ENCODE peak calls at places on chromosomes 12 and 14, in seven cellular contexts. One of them, this sample, is unnamed.
A peak's percentile ranks its signal among the peaks of the same experiment; 100 is the strongest.

GRCh38 chr14:64234877-64235651 is 59.1 kb downstream of the ESR2 start:
- DNase-seq in heart left ventricle: no peak
- DNase-seq in IMR-90: peak; percentile 14
- DNase-seq in ovary: peak; percentile 66
- DNase-seq in NT2/D1: no peak
- DNase-seq in tibial nerve: no peak
- DNase-seq in mesendoderm: no peak
- DNase-seq in this sample: no peak

GRCh38 chr14:57189070-57189469 is 79.6 kb downstream of the EXOC5 start:
- DNase-seq in IMR-90: peak; percentile 11
- DNase-seq in NT2/D1: no peak
- DNase-seq in tibial nerve: no peak
- DNase-seq in ovary: no peak
- DNase-seq in mesendoderm: peak; percentile 14
- DNase-seq in heart left ventricle: no peak
- DNase-seq in this sample: peak; percentile 82

GRCh38 chr12:68224613-68225285 is 861 bp downstream of the IL26 start:
- DNase-seq in NT2/D1: no peak
- DNase-seq in heart left ventricle: no peak
- DNase-seq in IMR-90: peak; percentile 75
- DNase-seq in ovary: no peak
- DNase-seq in tibial nerve: no peak
- DNase-seq in mesendoderm: no peak
- DNase-seq in this sample: no peak

GRCh38 chr12:87981495-87981894 is 47.7 kb downstream of the C12orf50 start:
- DNase-seq in IMR-90: peak; percentile 21
- DNase-seq in heart left ventricle: no peak
- DNase-seq in mesendoderm: no peak
- DNase-seq in ovary: no peak
- DNase-seq in NT2/D1: no peak
- DNase-seq in tibial nerve: no peak
- DNase-seq in this sample: no peak

GRCh38 chr14:104665663-104666522 is 23.5 kb upstream of the INF2 start:
- DNase-seq in tibial nerve: peak; percentile 36
- DNase-seq in NT2/D1: no peak
- DNase-seq in heart left ventricle: no peak
- DNase-seq in IMR-90: no peak
- DNase-seq in mesendoderm: peak; percentile 85
- DNase-seq in ovary: no peak
- DNase-seq in this sample: peak; percentile 66

GRCh38 chr14:81710232-81710845 is 176.7 kb upstream of the SEL1L start:
- DNase-seq in heart left ventricle: no peak
- DNase-seq in NT2/D1: peak; percentile 16
- DNase-seq in mesendoderm: peak; percentile 65
- DNase-seq in tibial nerve: peak; percentile 33
- DNase-seq in ovary: no peak
- DNase-seq in IMR-90: peak; percentile 1
- DNase-seq in this sample: peak; percentile 58

GRCh38 chr14:99564256-99564902 is 39.6 kb downstream of the CCDC85C start:
- DNase-seq in tibial nerve: peak; percentile 74
- DNase-seq in ovary: peak; percentile 64
- DNase-seq in heart left ventricle: no peak
- DNase-seq in IMR-90: peak; percentile 81
- DNase-seq in mesendoderm: no peak
- DNase-seq in NT2/D1: no peak
- DNase-seq in this sample: no peak

GRCh38 chr14:101865288-101865687 is 99.1 kb upstream of the DYNC1H1 start:
- DNase-seq in mesendoderm: no peak
- DNase-seq in ovary: no peak
- DNase-seq in tibial nerve: no peak
- DNase-seq in IMR-90: no peak
- DNase-seq in heart left ventricle: no peak
- DNase-seq in NT2/D1: no peak
- DNase-seq in this sample: no peak

GRCh38 chr12:113452458-113452857 is 19.2 kb downstream of the LHX5 start:
- DNase-seq in NT2/D1: no peak
- DNase-seq in mesendoderm: no peak
- DNase-seq in heart left ventricle: no peak
- DNase-seq in ovary: no peak
- DNase-seq in tibial nerve: no peak
- DNase-seq in IMR-90: no peak
- DNase-seq in this sample: no peak

GRCh38 chr14:100708349-100709217 is 18.1 kb upstream of the DLK1 start:
- DNase-seq in heart left ventricle: peak; percentile 82
- DNase-seq in NT2/D1: no peak
- DNase-seq in tibial nerve: peak; percentile 7
- DNase-seq in mesendoderm: peak; percentile 87
- DNase-seq in IMR-90: peak; percentile 22
- DNase-seq in ovary: peak; percentile 93
- DNase-seq in this sample: no peak

GRCh38 chr12:55741978-55742377 is 944 bp upstream of the GDF11 start:
- DNase-seq in heart left ventricle: no peak
- DNase-seq in NT2/D1: no peak
- DNase-seq in ovary: no peak
- DNase-seq in IMR-90: no peak
- DNase-seq in tibial nerve: no peak
- DNase-seq in mesendoderm: no peak
- DNase-seq in this sample: no peak

GRCh38 chr12:101779626-101780025 is 40.4 kb upstream of the SYCP3 start:
- DNase-seq in ovary: no peak
- DNase-seq in mesendoderm: no peak
- DNase-seq in heart left ventricle: no peak
- DNase-seq in IMR-90: no peak
- DNase-seq in tibial nerve: no peak
- DNase-seq in NT2/D1: no peak
- DNase-seq in this sample: no peak

GRCh38 chr14:92728781-92729364 is 19.6 kb downstream of the LGMN start:
- DNase-seq in IMR-90: peak; percentile 31
- DNase-seq in ovary: no peak
- DNase-seq in tibial nerve: no peak
- DNase-seq in heart left ventricle: no peak
- DNase-seq in mesendoderm: peak; percentile 14
- DNase-seq in NT2/D1: no peak
- DNase-seq in this sample: no peak

GRCh38 chr12:16586350-16587109 is 19.4 kb downstream of the LMO3 start:
- DNase-seq in ovary: no peak
- DNase-seq in NT2/D1: no peak
- DNase-seq in tibial nerve: no peak
- DNase-seq in IMR-90: peak; percentile 64
- DNase-seq in mesendoderm: no peak
- DNase-seq in heart left ventricle: no peak
- DNase-seq in this sample: no peak

GRCh38 chr12:116370004-116370404 is 92.5 kb upstream of the MED13L start:
- DNase-seq in heart left ventricle: no peak
- DNase-seq in IMR-90: peak; percentile 83
- DNase-seq in mesendoderm: peak; percentile 84
- DNase-seq in NT2/D1: no peak
- DNase-seq in ovary: no peak
- DNase-seq in tibial nerve: no peak
- DNase-seq in this sample: no peak

GRCh38 chr12:82099216-82099615 is 259.0 kb downstream of the CCDC59 start:
- DNase-seq in NT2/D1: no peak
- DNase-seq in tibial nerve: no peak
- DNase-seq in mesendoderm: no peak
- DNase-seq in IMR-90: no peak
- DNase-seq in ovary: no peak
- DNase-seq in heart left ventricle: no peak
- DNase-seq in this sample: no peak

GRCh38 chr12:40225984-40226602 is 1.3 kb downstream of the LRRK2 start:
- DNase-seq in ovary: no peak
- DNase-seq in mesendoderm: no peak
- DNase-seq in tibial nerve: no peak
- DNase-seq in IMR-90: no peak
- DNase-seq in NT2/D1: no peak
- DNase-seq in heart left ventricle: no peak
- DNase-seq in this sample: no peak

GRCh38 chr14:69303086-69303485 is 43.1 kb downstream of the GALNT16 start:
- DNase-seq in heart left ventricle: no peak
- DNase-seq in ovary: no peak
- DNase-seq in tibial nerve: no peak
- DNase-seq in IMR-90: no peak
- DNase-seq in NT2/D1: no peak
- DNase-seq in mesendoderm: no peak
- DNase-seq in this sample: no peak

GRCh38 chr14:96741151-96741977 is 55.8 kb upstream of the VRK1 start:
- DNase-seq in IMR-90: peak; percentile 15
- DNase-seq in heart left ventricle: peak; percentile 84
- DNase-seq in ovary: peak; percentile 60
- DNase-seq in NT2/D1: no peak
- DNase-seq in mesendoderm: peak; percentile 46
- DNase-seq in tibial nerve: peak; percentile 37
- DNase-seq in this sample: peak; percentile 45

GRCh38 chr12:843609-844008 is 91.2 kb downstream of the WNK1 start:
- DNase-seq in NT2/D1: no peak
- DNase-seq in ovary: no peak
- DNase-seq in IMR-90: peak; percentile 55
- DNase-seq in mesendoderm: no peak
- DNase-seq in tibial nerve: no peak
- DNase-seq in heart left ventricle: no peak
- DNase-seq in this sample: peak; percentile 84

GRCh38 chr12:118958520-118958919 is 22.8 kb upstream of the SRRM4 start:
- DNase-seq in mesendoderm: no peak
- DNase-seq in IMR-90: no peak
- DNase-seq in ovary: no peak
- DNase-seq in heart left ventricle: no peak
- DNase-seq in tibial nerve: no peak
- DNase-seq in NT2/D1: no peak
- DNase-seq in this sample: no peak

GRCh38 chr14:67962215-67962644 is 142.7 kb downstream of the RAD51B start:
- DNase-seq in mesendoderm: no peak
- DNase-seq in ovary: no peak
- DNase-seq in IMR-90: no peak
- DNase-seq in NT2/D1: no peak
- DNase-seq in heart left ventricle: no peak
- DNase-seq in tibial nerve: no peak
- DNase-seq in this sample: no peak

GRCh38 chr12:47886471-47887240 is 18.1 kb downstream of the VDR start:
- DNase-seq in tibial nerve: no peak
- DNase-seq in ovary: no peak
- DNase-seq in NT2/D1: no peak
- DNase-seq in mesendoderm: no peak
- DNase-seq in IMR-90: peak; percentile 55
- DNase-seq in heart left ventricle: no peak
- DNase-seq in this sample: no peak
- H3K4me1 ChIP-seq in tibial nerve: peaks cover 21% of the 10 kb centered on the region
- H3K4me1 ChIP-seq in ovary: no peaks in the 10 kb centered on the region
- H3K4me1 ChIP-seq in NT2/D1: peaks cover 4% of the 10 kb centered on the region
- H3K4me1 ChIP-seq in mesendoderm: no peaks in the 10 kb centered on the region
- H3K4me1 ChIP-seq in IMR-90: peaks cover 16% of the 10 kb centered on the region
- H3K4me1 ChIP-seq in heart left ventricle: peaks cover 7% of the 10 kb centered on the region
- H3K4me1 ChIP-seq in this sample: no peaks in the 10 kb centered on the region

DNA sequence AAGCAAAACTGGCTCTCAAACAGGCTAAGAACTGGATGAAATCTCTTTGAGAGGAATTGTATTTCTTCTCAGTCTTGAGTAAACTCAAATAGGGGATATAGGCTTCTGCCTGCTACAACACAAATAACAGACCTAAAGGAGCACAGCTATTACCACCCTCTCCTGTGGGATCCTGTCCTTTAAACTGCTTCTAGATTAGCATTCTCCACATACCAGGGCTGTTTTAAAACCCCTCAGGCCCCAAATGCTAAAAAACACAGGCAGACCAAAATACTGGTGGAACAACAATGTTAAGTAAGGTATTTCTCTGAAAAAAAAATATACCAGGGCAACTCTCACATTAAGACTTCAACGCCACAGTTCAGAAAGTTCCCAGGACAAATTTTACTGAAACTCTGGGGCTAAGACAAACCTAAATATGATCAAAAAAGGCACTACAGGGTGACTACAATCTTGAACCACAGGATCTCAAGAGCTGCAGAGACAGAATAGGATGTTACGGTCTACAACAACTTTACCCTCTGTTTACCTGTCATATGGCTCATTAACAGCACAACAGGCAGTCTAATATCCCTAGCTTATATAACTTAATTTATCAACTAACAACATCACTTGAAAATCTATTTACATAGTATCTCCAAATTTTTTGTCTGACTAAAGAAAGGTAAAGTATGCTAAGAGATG is 7.2 kb downstream of the CPNE8 start:
- DNase-seq in ovary: no peak
- DNase-seq in heart left ventricle: no peak
- DNase-seq in tibial nerve: no peak
- DNase-seq in NT2/D1: peak; percentile 87
- DNase-seq in mesendoderm: peak; percentile 95
- DNase-seq in IMR-90: no peak
- DNase-seq in this sample: peak; percentile 54
- H3K4me3 ChIP-seq in ovary: no peak overlapping the region
- H3K4me3 ChIP-seq in heart left ventricle: no peak overlapping the region
- H3K4me3 ChIP-seq in tibial nerve: no peak overlapping the region
- H3K4me3 ChIP-seq in NT2/D1: no peak overlapping the region
- H3K4me3 ChIP-seq in mesendoderm: no peak overlapping the region
- H3K4me3 ChIP-seq in IMR-90: no peak overlapping the region
- H3K4me3 ChIP-seq in this sample: no peak overlapping the region

DNA sequence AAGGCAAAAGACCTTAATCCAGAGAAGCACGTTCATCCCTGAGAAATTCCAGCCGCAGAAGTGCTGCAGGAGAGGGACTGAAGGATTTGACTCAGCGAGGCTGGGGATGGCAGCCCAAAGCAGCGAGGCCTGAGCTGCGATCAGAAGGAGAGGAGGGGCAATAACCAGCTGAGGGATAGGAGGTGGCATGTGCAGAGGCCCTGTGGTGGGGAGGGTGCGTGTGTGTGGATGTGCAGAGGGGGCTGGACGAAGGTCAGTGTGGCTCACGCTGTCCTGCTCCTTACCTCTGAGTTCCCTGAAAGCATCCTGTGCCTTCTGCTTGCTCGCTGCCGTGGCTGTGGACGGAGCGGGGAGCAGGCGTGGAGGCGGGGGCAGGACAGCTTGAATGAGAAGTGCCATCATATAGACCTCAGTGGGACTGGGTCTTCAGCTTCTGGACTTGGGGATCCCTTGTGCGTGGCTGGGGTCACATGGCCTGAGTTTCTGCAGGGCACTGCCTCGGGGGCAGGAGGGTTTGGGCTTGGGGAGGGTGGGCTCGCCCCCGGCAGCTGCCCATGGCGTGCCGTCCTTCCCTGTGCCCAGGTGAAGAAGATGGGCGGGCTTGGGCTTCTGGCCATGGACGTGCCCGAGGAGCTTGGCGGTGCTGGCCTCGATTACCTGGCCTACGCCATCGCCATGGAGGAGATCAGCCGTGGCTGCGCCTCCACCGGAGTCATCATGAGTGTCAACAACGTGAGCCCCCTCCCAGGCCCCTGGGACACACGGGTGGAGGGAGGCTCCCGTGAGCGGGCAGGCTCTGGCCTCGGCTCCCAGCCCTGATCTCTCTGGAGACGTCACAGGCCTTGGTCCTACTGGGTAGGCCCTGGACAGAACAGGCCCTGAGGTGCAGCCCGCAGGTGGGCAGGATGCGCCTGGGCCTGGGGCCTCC is 11.0 kb downstream of the ACADS start:
- DNase-seq in ovary: no peak
- DNase-seq in tibial nerve: no peak
- DNase-seq in IMR-90: no peak
- DNase-seq in NT2/D1: no peak
- DNase-seq in mesendoderm: no peak
- DNase-seq in heart left ventricle: no peak
- DNase-seq in this sample: no peak
- H3K27me3 ChIP-seq in ovary: no peaks in the 10 kb centered on the region
- H3K27me3 ChIP-seq in tibial nerve: no peaks in the 10 kb centered on the region
- H3K27me3 ChIP-seq in IMR-90: no peaks in the 10 kb centered on the region
- H3K27me3 ChIP-seq in NT2/D1: no peaks in the 10 kb centered on the region
- H3K27me3 ChIP-seq in mesendoderm: no peaks in the 10 kb centered on the region
- H3K27me3 ChIP-seq in heart left ventricle: no peaks in the 10 kb centered on the region
- H3K27me3 ChIP-seq in this sample: no peaks in the 10 kb centered on the region

GRCh38 chr14:76948976-76949375 is 79.5 kb downstream of the IRF2BPL start:
- DNase-seq in ovary: no peak
- DNase-seq in mesendoderm: no peak
- DNase-seq in heart left ventricle: no peak
- DNase-seq in tibial nerve: no peak
- DNase-seq in IMR-90: no peak
- DNase-seq in NT2/D1: no peak
- DNase-seq in this sample: no peak
- H3K4me1 ChIP-seq in ovary: peaks cover 25% of the 10 kb centered on the region
- H3K4me1 ChIP-seq in mesendoderm: peaks cover 12% of the 10 kb centered on the region
- H3K4me1 ChIP-seq in heart left ventricle: peaks cover 59% of the 10 kb centered on the region
- H3K4me1 ChIP-seq in tibial nerve: peaks cover 50% of the 10 kb centered on the region
- H3K4me1 ChIP-seq in IMR-90: peaks cover 27% of the 10 kb centered on the region
- H3K4me1 ChIP-seq in NT2/D1: peaks cover 23% of the 10 kb centered on the region
- H3K4me1 ChIP-seq in this sample: peaks cover 32% of the 10 kb centered on the region

This sample was measured in HAP-1.